ENCODE peak calls at places on chromosomes 5 and 9, in nine cellular contexts. P, L, B, V, M, C, R, K and S are unnamed samples.

GRCh38 chr9:27183701-27184100 is 74.7 kb downstream of the TEK start:
- DNase-seq in R (peak; percentile 46), M (no peak), B (no peak), C (no peak), K (no peak), L (no peak), P (no peak), V (no peak), S (peak; percentile 18)

GRCh38 chr5:170681013-170681433 is 102.5 kb upstream of the GABRP start:
- DNase-seq in K (no peak), P (no peak), B (no peak), C (peak; percentile 2), V (no peak), L (no peak), R (peak; percentile 55), M (no peak), S (no peak)

GRCh38 chr9:70113403-70114022 is 69.9 kb downstream of the MAMDC2 start:
- DNase-seq in B (peak; percentile 45), P (peak; percentile 12), R (peak; percentile 80), L (no peak), C (no peak), M (no peak), K (no peak), V (no peak), S (no peak)

GRCh38 chr9:76810377-76810957 is 46.2 kb downstream of the PCA3 start:
- DNase-seq in B (peak; percentile 42), V (no peak), C (peak; percentile 9), P (no peak), M (no peak), R (peak; percentile 72), L (no peak), K (no peak), S (no peak)

GRCh38 chr5:14122089-14122488 is 21.1 kb upstream of the TRIO start:
- DNase-seq in M (no peak), C (no peak), K (no peak), P (no peak), L (no peak), V (no peak), R (no peak), B (no peak), S (no peak)

GRCh38 chr5:11174601-11175000 is 413.6 kb upstream of the DAP start:
- DNase-seq in C (no peak), M (no peak), K (no peak), P (no peak), V (no peak), R (no peak), B (no peak), L (no peak), S (no peak)

GRCh38 chr9:124662561-124662960 is 108.5 kb downstream of the NR6A1 start:
- DNase-seq in C (no peak), P (no peak), V (no peak), K (no peak), M (no peak), B (no peak), R (no peak), L (no peak), S (no peak)

GRCh38 chr9:15725953-15726352 is 173.1 kb downstream of the CCDC171 start:
- DNase-seq in B (no peak), R (peak; percentile 53), M (no peak), P (no peak), C (no peak), L (no peak), K (peak; percentile 75), V (no peak), S (no peak)